ENCODE peak calls at places on chromosomes 2 and 18, in eight cellular contexts. One of them, this sample, is unnamed.

GRCh38 chr2:17646096-17646554 is 105.6 kb downstream of the VSNL1 start:
- DNase-seq in hepatocyte: peak
- DNase-seq in activated T-cell treated with anti-CD3 and anti-CD28 coated beads, Interleukin-2, amount 50 U/mL, for 48 hours: peak
- DNase-seq in EL: peak
- DNase-seq in cardiac muscle cell: peak
- DNase-seq in NCI-H1694 treated with DMSO at 0.1 percent for 48 hours: peak
- DNase-seq in uterus: peak
- DNase-seq in fibroblast of the aortic adventitia: peak
- DNase-seq in this sample: peak

GRCh38 chr2:32844253-32844652 is 102.5 kb upstream of the LTBP1 start:
- DNase-seq in uterus: no peak
- DNase-seq in EL: no peak
- DNase-seq in cardiac muscle cell: no peak
- DNase-seq in fibroblast of the aortic adventitia: no peak
- DNase-seq in hepatocyte: no peak
- DNase-seq in NCI-H1694 treated with DMSO at 0.1 percent for 48 hours: no peak
- DNase-seq in activated T-cell treated with anti-CD3 and anti-CD28 coated beads, Interleukin-2, amount 50 U/mL, for 48 hours: no peak
- DNase-seq in this sample: no peak

GRCh38 chr2:11532434-11533055 is 1.3 kb upstream of the GREB1 start:
- DNase-seq in uterus: peak
- DNase-seq in activated T-cell treated with anti-CD3 and anti-CD28 coated beads, Interleukin-2, amount 50 U/mL, for 48 hours: no peak
- DNase-seq in fibroblast of the aortic adventitia: peak
- DNase-seq in cardiac muscle cell: no peak
- DNase-seq in hepatocyte: no peak
- DNase-seq in EL: peak
- DNase-seq in NCI-H1694 treated with DMSO at 0.1 percent for 48 hours: no peak
- DNase-seq in this sample: no peak

GRCh38 chr2:241228081-241228859 is 39.8 kb downstream of the ANO7 start:
- DNase-seq in uterus: no peak
- DNase-seq in fibroblast of the aortic adventitia: no peak
- DNase-seq in EL: no peak
- DNase-seq in NCI-H1694 treated with DMSO at 0.1 percent for 48 hours: no peak
- DNase-seq in hepatocyte: no peak
- DNase-seq in activated T-cell treated with anti-CD3 and anti-CD28 coated beads, Interleukin-2, amount 50 U/mL, for 48 hours: no peak
- DNase-seq in cardiac muscle cell: no peak
- DNase-seq in this sample: no peak

GRCh38 chr18:902179-902718 is 2.4 kb upstream of the ADCYAP1 start:
- DNase-seq in fibroblast of the aortic adventitia: peak
- DNase-seq in activated T-cell treated with anti-CD3 and anti-CD28 coated beads, Interleukin-2, amount 50 U/mL, for 48 hours: no peak
- DNase-seq in uterus: no peak
- DNase-seq in EL: no peak
- DNase-seq in hepatocyte: peak
- DNase-seq in NCI-H1694 treated with DMSO at 0.1 percent for 48 hours: no peak
- DNase-seq in cardiac muscle cell: no peak
- DNase-seq in this sample: no peak

GRCh38 chr2:127027715-127028114 is 79.2 kb downstream of the BIN1 start:
- DNase-seq in cardiac muscle cell: no peak
- DNase-seq in hepatocyte: no peak
- DNase-seq in NCI-H1694 treated with DMSO at 0.1 percent for 48 hours: no peak
- DNase-seq in EL: no peak
- DNase-seq in uterus: no peak
- DNase-seq in activated T-cell treated with anti-CD3 and anti-CD28 coated beads, Interleukin-2, amount 50 U/mL, for 48 hours: no peak
- DNase-seq in fibroblast of the aortic adventitia: no peak
- DNase-seq in this sample: no peak

GRCh38 chr2:237383991-237384671 is 29.8 kb downstream of the COL6A3 start:
- DNase-seq in cardiac muscle cell: no peak
- DNase-seq in fibroblast of the aortic adventitia: peak
- DNase-seq in EL: no peak
- DNase-seq in uterus: peak
- DNase-seq in hepatocyte: peak
- DNase-seq in NCI-H1694 treated with DMSO at 0.1 percent for 48 hours: no peak
- DNase-seq in activated T-cell treated with anti-CD3 and anti-CD28 coated beads, Interleukin-2, amount 50 U/mL, for 48 hours: no peak
- DNase-seq in this sample: no peak

GRCh38 chr2:217660423-217660822 is 342.4 kb downstream of the TNS1 start:
- DNase-seq in cardiac muscle cell: no peak
- DNase-seq in uterus: no peak
- DNase-seq in fibroblast of the aortic adventitia: no peak
- DNase-seq in EL: no peak
- DNase-seq in NCI-H1694 treated with DMSO at 0.1 percent for 48 hours: no peak
- DNase-seq in hepatocyte: no peak
- DNase-seq in activated T-cell treated with anti-CD3 and anti-CD28 coated beads, Interleukin-2, amount 50 U/mL, for 48 hours: no peak
- DNase-seq in this sample: no peak

GRCh38 chr2:12300927-12301326 is 415.8 kb upstream of the TRIB2 start:
- DNase-seq in NCI-H1694 treated with DMSO at 0.1 percent for 48 hours: no peak
- DNase-seq in cardiac muscle cell: no peak
- DNase-seq in fibroblast of the aortic adventitia: no peak
- DNase-seq in EL: no peak
- DNase-seq in activated T-cell treated with anti-CD3 and anti-CD28 coated beads, Interleukin-2, amount 50 U/mL, for 48 hours: no peak
- DNase-seq in uterus: no peak
- DNase-seq in hepatocyte: no peak
- DNase-seq in this sample: no peak

GRCh38 chr2:126368778-126369177 is 287.2 kb upstream of the GYPC start:
- DNase-seq in EL: no peak
- DNase-seq in fibroblast of the aortic adventitia: no peak
- DNase-seq in uterus: no peak
- DNase-seq in activated T-cell treated with anti-CD3 and anti-CD28 coated beads, Interleukin-2, amount 50 U/mL, for 48 hours: no peak
- DNase-seq in NCI-H1694 treated with DMSO at 0.1 percent for 48 hours: no peak
- DNase-seq in hepatocyte: no peak
- DNase-seq in cardiac muscle cell: no peak
- DNase-seq in this sample: no peak

GRCh38 chr18:79625195-79625923 is 54.2 kb upstream of the CTDP1 start:
- DNase-seq in uterus: no peak
- DNase-seq in fibroblast of the aortic adventitia: no peak
- DNase-seq in hepatocyte: no peak
- DNase-seq in EL: no peak
- DNase-seq in cardiac muscle cell: no peak
- DNase-seq in NCI-H1694 treated with DMSO at 0.1 percent for 48 hours: no peak
- DNase-seq in activated T-cell treated with anti-CD3 and anti-CD28 coated beads, Interleukin-2, amount 50 U/mL, for 48 hours: no peak
- DNase-seq in this sample: peak

GRCh38 chr18:3511980-3512379 is 62.0 kb downstream of the TGIF1 start:
- DNase-seq in NCI-H1694 treated with DMSO at 0.1 percent for 48 hours: no peak
- DNase-seq in activated T-cell treated with anti-CD3 and anti-CD28 coated beads, Interleukin-2, amount 50 U/mL, for 48 hours: no peak
- DNase-seq in fibroblast of the aortic adventitia: peak
- DNase-seq in hepatocyte: peak
- DNase-seq in cardiac muscle cell: no peak
- DNase-seq in EL: peak
- DNase-seq in uterus: no peak
- DNase-seq in this sample: no peak

GRCh38 chr18:62245699-62246098 is 58.6 kb downstream of the RELCH start:
- DNase-seq in hepatocyte: no peak
- DNase-seq in EL: no peak
- DNase-seq in NCI-H1694 treated with DMSO at 0.1 percent for 48 hours: no peak
- DNase-seq in uterus: no peak
- DNase-seq in fibroblast of the aortic adventitia: no peak
- DNase-seq in activated T-cell treated with anti-CD3 and anti-CD28 coated beads, Interleukin-2, amount 50 U/mL, for 48 hours: no peak
- DNase-seq in cardiac muscle cell: no peak
- DNase-seq in this sample: no peak

GRCh38 chr2:151914989-151915628 is 86.9 kb upstream of the ARL5A start:
- DNase-seq in NCI-H1694 treated with DMSO at 0.1 percent for 48 hours: no peak
- DNase-seq in fibroblast of the aortic adventitia: no peak
- DNase-seq in hepatocyte: no peak
- DNase-seq in uterus: no peak
- DNase-seq in cardiac muscle cell: no peak
- DNase-seq in activated T-cell treated with anti-CD3 and anti-CD28 coated beads, Interleukin-2, amount 50 U/mL, for 48 hours: no peak
- DNase-seq in EL: no peak
- DNase-seq in this sample: no peak

This sample was measured in putamen.